ENCODE peak calls at places on chromosomes 3 and 15, in eight cellular contexts. X is Daoy; C is HTR-8/SVneo; S is SHP77; N is stimulated activated CD4-positive, alpha-beta T cell treated with anti-CD3 and anti-CD28 coated beads, Interleukin-12 subunit alpha, Interleukin-12 subunit beta, amount 100 ng/mL, for 4 hours; J is HEK293T; Q is HS-27A; G is anterior cingulate cortex. L is an unnamed sample.

GRCh38 chr3:123953735-123954134 is 7.3 kb downstream of the CCDC14 start:
- DNase-seq in S (no peak), G (no peak), X (no peak), J (no peak), N (no peak), C (no peak), Q (no peak), L (no peak)

GRCh38 chr15:68687136-68687735 is 108.4 kb downstream of the CORO2B start:
- DNase-seq in G (no peak), J (no peak), X (no peak), C (no peak), S (no peak), N (no peak), Q (no peak), L (no peak)

GRCh38 chr15:74320358-74321247 is 46.8 kb downstream of the CYP11A1 start:
- DNase-seq in J (peak; percentile 63), S (peak; percentile 73), G (no peak), C (peak; percentile 48), N (peak; percentile 20), X (peak; percentile 69), Q (peak; percentile 30), L (peak; percentile 42)

GRCh38 chr15:91409430-91409829 is 309.4 kb downstream of the SV2B start:
- DNase-seq in C (no peak), J (no peak), N (no peak), Q (no peak), S (no peak), G (no peak), X (no peak), L (no peak)

GRCh38 chr3:100882571-100882981 is 110.6 kb downstream of the ABI3BP start:
- DNase-seq in C (no peak), N (no peak), S (no peak), X (no peak), Q (no peak), G (no peak), J (no peak), L (peak; percentile 59)

GRCh38 chr15:22251422-22251821 is 171.1 kb downstream of the OR4M2 start:
- DNase-seq in S (no peak), Q (no peak), J (no peak), N (no peak), X (no peak), C (no peak), G (no peak), L (no peak)

GRCh38 chr15:99476413-99477222 is 89.2 kb upstream of the MEF2A start:
- DNase-seq in Q (peak; percentile 93), G (no peak), N (peak; percentile 6), S (peak; percentile 36), C (peak; percentile 67), X (peak; percentile 94), J (no peak), L (peak; percentile 99)

GRCh38 chr3:43285644-43286043 is 696 bp upstream of the SNRK start:
- DNase-seq in S (no peak), J (no peak), X (no peak), N (no peak), Q (no peak), G (no peak), C (no peak), L (no peak)

GRCh38 chr3:108097326-108098035 is 6.7 kb upstream of the CD47 start:
- DNase-seq in J (no peak), S (no peak), X (no peak), N (no peak), G (no peak), C (no peak), Q (no peak), L (no peak)

GRCh38 chr3:64133991-64134390 is 91.3 kb downstream of the PRICKLE2 start:
- DNase-seq in J (no peak), Q (no peak), C (no peak), G (no peak), X (no peak), N (no peak), S (no peak), L (no peak)

GRCh38 chr3:167100200-167100599 is 279.9 kb downstream of the ZBBX start:
- DNase-seq in X (no peak), N (no peak), G (no peak), J (no peak), Q (no peak), C (no peak), S (no peak), L (no peak)

L was measured in MG63.